ENCODE peak calls at places on chromosome 11, in ten cellular contexts. J is GM23248; B is ACHN; M is left cardiac atrium; U is CD4-positive, alpha-beta T cell; F is heart right ventricle; I is H7; R is AG04449; P is AG08396; K is astrocyte of the spinal cord. S is an unnamed sample.

GRCh38 chr11:76589477-76589876 is 81.1 kb downstream of the LRRC32 start:
- DNase-seq in I (peak; percentile 34), M (no peak), R (no peak), K (no peak), B (no peak), U (no peak), P (no peak), J (no peak), F (no peak), S (no peak)

GRCh38 chr11:125069796-125070195 is 6.7 kb downstream of the SLC37A2 start:
- DNase-seq in U (no peak), R (no peak), F (no peak), P (no peak), J (peak; percentile 50), M (no peak), K (no peak), I (no peak), B (no peak), S (peak; percentile 83)

GRCh38 chr11:84564180-84564866 is 1062.8 kb downstream of the DLG2 start:
- DNase-seq in F (no peak), U (no peak), P (peak; percentile 34), J (peak; percentile 65), B (peak; percentile 86), M (peak; percentile 26), I (peak; percentile 5), R (no peak), K (peak; percentile 56), S (peak; percentile 48)

GRCh38 chr11:26947379-26947844 is 46.5 kb upstream of the FIBIN start:
- DNase-seq in J (peak; percentile 98), B (no peak), K (peak; percentile 100), I (no peak), R (peak; percentile 100), U (no peak), F (no peak), M (peak; percentile 38), P (peak; percentile 86), S (peak; percentile 81)

GRCh38 chr11:33377100-33377851 is 120.1 kb downstream of the HIPK3 start:
- DNase-seq in U (no peak), P (no peak), K (peak; percentile 30), R (no peak), M (no peak), F (no peak), I (no peak), J (peak; percentile 49), B (no peak), S (no peak)

GRCh38 chr11:102269927-102270326 is 47.4 kb upstream of the BIRC3 start:
- DNase-seq in I (no peak), F (no peak), J (peak; percentile 74), U (no peak), B (no peak), P (peak; percentile 55), M (no peak), K (peak; percentile 69), R (no peak), S (peak; percentile 78)

GRCh38 chr11:2737876-2738275 is 38.1 kb upstream of the KCNQ1OT1 start:
- DNase-seq in B (no peak), F (peak; percentile 42), U (no peak), M (no peak), J (peak; percentile 23), R (no peak), P (no peak), I (peak; percentile 70), K (no peak), S (peak; percentile 55)

GRCh38 chr11:60345489-60345888 is 18.4 kb downstream of the MS4A6E start:
- DNase-seq in B (peak; percentile 17), J (peak; percentile 26), F (peak; percentile 13), P (no peak), M (peak; percentile 39), I (no peak), K (no peak), R (no peak), U (no peak), S (peak; percentile 2)

GRCh38 chr11:3781423-3781822 is 15.9 kb downstream of the NUP98 start:
- DNase-seq in R (no peak), U (no peak), I (no peak), F (no peak), P (peak; percentile 36), K (no peak), M (no peak), B (no peak), J (peak; percentile 70), S (no peak)

GRCh38 chr11:123586568-123586967 is 67.9 kb downstream of the SCN3B start:
- DNase-seq in I (no peak), F (no peak), J (no peak), U (no peak), B (no peak), K (no peak), M (no peak), R (no peak), P (no peak), S (no peak)

GRCh38 chr11:111612211-111612610 is 10.0 kb downstream of the SIK2 start:
- DNase-seq in P (no peak), M (no peak), J (peak; percentile 47), I (no peak), U (no peak), K (no peak), B (no peak), F (no peak), R (no peak), S (no peak)

GRCh38 chr11:3989891-3990290 is 104.7 kb upstream of the RRM1 start:
- DNase-seq in R (no peak), I (no peak), P (no peak), K (no peak), U (no peak), F (no peak), J (no peak), M (no peak), B (no peak), S (no peak)

GRCh38 chr11:44305643-44306468 is 4.1 kb downstream of the ALX4 start:
- DNase-seq in F (no peak), P (no peak), U (no peak), R (no peak), M (no peak), I (peak; percentile 89), J (no peak), B (no peak), K (no peak), S (no peak)

GRCh38 chr11:5232150-5232549 is 2.1 kb downstream of the HBD start:
- DNase-seq in J (no peak), K (no peak), P (no peak), B (no peak), I (no peak), U (no peak), F (no peak), R (no peak), M (no peak), S (no peak)

GRCh38 chr11:75425422-75425821 is 7.6 kb downstream of the KLHL35 start:
- DNase-seq in R (no peak), J (no peak), M (no peak), F (no peak), K (no peak), P (no peak), U (no peak), B (no peak), I (peak; percentile 95), S (no peak)

GRCh38 chr11:8201524-8202365 is 32.9 kb upstream of the RIC3 start:
- DNase-seq in M (no peak), U (no peak), I (no peak), K (no peak), J (no peak), B (no peak), F (no peak), R (no peak), P (no peak), S (no peak)

GRCh38 chr11:129815596-129816461 is at the start of gene TMEM45B:
- DNase-seq in J (no peak), U (no peak), I (peak; percentile 80), K (no peak), R (no peak), B (no peak), P (no peak), F (no peak), M (no peak), S (no peak)

GRCh38 chr11:1486054-1486825 is at the start of gene MOB2:
- DNase-seq in I (peak; percentile 81), U (no peak), F (peak; percentile 50), B (no peak), K (no peak), J (no peak), M (peak; percentile 58), R (no peak), P (peak; percentile 47), S (peak; percentile 12)

GRCh38 chr11:66957971-66958231 is 282 bp downstream of the PC start:
- DNase-seq in F (no peak), J (no peak), K (no peak), M (no peak), R (no peak), I (peak; percentile 94), P (no peak), B (no peak), U (no peak), S (no peak)

S was measured in HT1080.